ENCODE peak calls at places on chromosomes 13 and 19, in nine cellular contexts. W is IMR-90; C is fibroblast of pulmonary artery; E is activated T-cell treated with anti-CD3 and anti-CD28 coated beads, Interleukin-2, amount 50 U/mL, for 4 hours; S is caudate nucleus; B is OCI-LY7; V is stimulated activated CD4-positive, alpha-beta T cell treated with anti-CD3 and anti-CD28 coated beads, TNF-alpha, amount 100 ng/mL, for 4 hours; J is left cardiac atrium; M is fibroblast of lung. Z is an unnamed sample.

GRCh38 chr19:34317311-34317927 is 47.6 kb upstream of the GPI start:
- DNase-seq in W (no peak), C (peak; percentile 41), E (no peak), S (peak; percentile 51), B (peak; percentile 20), V (no peak), J (no peak), M (peak; percentile 15), Z (peak; percentile 67)

GRCh38 chr13:96898212-96898611 is 96.1 kb downstream of the OXGR1 start:
- DNase-seq in W (no peak), C (peak; percentile 1), E (no peak), S (no peak), B (no peak), V (no peak), J (no peak), M (no peak), Z (no peak)

GRCh38 chr19:48568345-48568886 is 16.4 kb downstream of the SULT2B1 start:
- DNase-seq in W (peak; percentile 88), C (peak; percentile 87), E (no peak), S (peak; percentile 42), B (no peak), V (no peak), J (peak; percentile 91), M (peak; percentile 92), Z (peak; percentile 54)

GRCh38 chr19:45824041-45824471 is 8.9 kb upstream of the RSPH6A start:
- DNase-seq in W (no peak), C (no peak), E (no peak), S (peak; percentile 56), B (no peak), V (no peak), J (no peak), M (no peak), Z (peak; percentile 76)

GRCh38 chr19:58399903-58400637 is 4.6 kb downstream of the RNF225 start:
- DNase-seq in W (no peak), C (no peak), E (no peak), S (no peak), B (no peak), V (no peak), J (no peak), M (no peak), Z (no peak)

GRCh38 chr13:110887955-110888333 is 26.9 kb downstream of the ANKRD10 start:
- DNase-seq in W (no peak), C (no peak), E (no peak), S (peak; percentile 26), B (no peak), V (no peak), J (no peak), M (no peak), Z (peak; percentile 28)

GRCh38 chr19:42555801-42556200 is 27.5 kb upstream of the CEACAM1 start:
- DNase-seq in W (no peak), C (no peak), E (no peak), S (no peak), B (no peak), V (no peak), J (no peak), M (no peak), Z (no peak)

GRCh38 chr13:66933994-66934393 is 296.1 kb downstream of the PCDH9 start:
- DNase-seq in W (peak; percentile 90), C (peak; percentile 51), E (no peak), S (no peak), B (no peak), V (no peak), J (no peak), M (peak; percentile 72), Z (peak; percentile 39)

GRCh38 chr19:38213911-38214625 is 10.0 kb downstream of the DPF1 start:
- DNase-seq in W (peak; percentile 61), C (peak; percentile 29), E (peak; percentile 45), S (peak; percentile 86), B (no peak), V (no peak), J (no peak), M (peak; percentile 29), Z (peak; percentile 57)

GRCh38 chr19:35294328-35294727 is 2.4 kb downstream of the MAG start:
- DNase-seq in W (no peak), C (no peak), E (no peak), S (no peak), B (no peak), V (no peak), J (no peak), M (no peak), Z (no peak)

GRCh38 chr13:51758691-51759090 is 45.3 kb downstream of the DHRS12 start:
- DNase-seq in W (no peak), C (no peak), E (no peak), S (no peak), B (no peak), V (no peak), J (no peak), M (no peak), Z (no peak)

GRCh38 chr13:19763618-19764017 is 19.1 kb downstream of the PSPC1 start:
- DNase-seq in W (no peak), C (no peak), E (no peak), S (no peak), B (no peak), V (no peak), J (no peak), M (no peak), Z (no peak)

GRCh38 chr19:1566392-1567115 is 1.6 kb downstream of the MEX3D start:
- DNase-seq in W (peak; percentile 77), C (peak; percentile 82), E (no peak), S (peak; percentile 88), B (no peak), V (no peak), J (peak; percentile 74), M (peak; percentile 79), Z (peak; percentile 87)

GRCh38 chr19:38736036-38736412 is 8.2 kb downstream of the CAPN12 start:
- DNase-seq in W (no peak), C (no peak), E (peak; percentile 64), S (no peak), B (peak; percentile 24), V (peak; percentile 41), J (peak; percentile 59), M (no peak), Z (peak; percentile 52)

GRCh38 chr13:112349681-112350080 is 26.5 kb upstream of the SPACA7 start:
- DNase-seq in W (no peak), C (no peak), E (no peak), S (no peak), B (no peak), V (no peak), J (no peak), M (no peak), Z (no peak)

GRCh38 chr19:56837892-56838679 is 2.4 kb downstream of the PEG3 start:
- DNase-seq in W (no peak), C (peak; percentile 32), E (no peak), S (peak; percentile 82), B (no peak), V (no peak), J (peak; percentile 80), M (peak; percentile 68), Z (no peak)

GRCh38 chr19:49114630-49115363 is 627 bp downstream of the LIN7B start:
- DNase-seq in W (peak; percentile 33), C (peak; percentile 54), E (peak; percentile 52), S (peak; percentile 79), B (peak; percentile 25), V (peak; percentile 33), J (peak; percentile 81), M (peak; percentile 46), Z (peak; percentile 30)

GRCh38 chr13:24456396-24456795 is 56.2 kb downstream of the PARP4 start:
- DNase-seq in W (no peak), C (no peak), E (no peak), S (no peak), B (no peak), V (no peak), J (no peak), M (no peak), Z (no peak)

GRCh38 chr13:33543631-33544030 is 258.1 kb upstream of the STARD13 start:
- DNase-seq in W (no peak), C (peak; percentile 14), E (no peak), S (no peak), B (peak; percentile 39), V (no peak), J (no peak), M (peak; percentile 38), Z (peak; percentile 26)

GRCh38 chr19:7415163-7415856 is 66.6 kb downstream of the ARHGEF18 start:
- DNase-seq in W (peak; percentile 86), C (peak; percentile 27), E (no peak), S (no peak), B (no peak), V (no peak), J (no peak), M (peak; percentile 78), Z (peak; percentile 43)

GRCh38 chr19:8506402-8506957 is 4.0 kb upstream of the PRAM1 start:
- DNase-seq in W (no peak), C (no peak), E (no peak), S (no peak), B (no peak), V (no peak), J (no peak), M (no peak), Z (no peak)

GRCh38 chr19:20077791-20078463 is at the start of gene ZNF90:
- DNase-seq in W (peak; percentile 93), C (peak; percentile 97), E (peak; percentile 79), S (peak; percentile 98), B (peak; percentile 93), V (peak; percentile 69), J (peak; percentile 98), M (peak; percentile 97), Z (peak; percentile 93)

GRCh38 chr19:46944918-46945628 is 74.6 kb upstream of the NPAS1 start:
- DNase-seq in W (peak; percentile 70), C (peak; percentile 53), E (no peak), S (peak; percentile 76), B (no peak), V (no peak), J (peak; percentile 68), M (peak; percentile 66), Z (peak; percentile 66)

GRCh38 chr19:13001502-13002388 is 6.5 kb downstream of the NFIX start:
- DNase-seq in W (no peak), C (peak; percentile 63), E (no peak), S (peak; percentile 89), B (no peak), V (no peak), J (peak; percentile 80), M (peak; percentile 77), Z (no peak)

GRCh38 chr19:51726049-51726448 is 2.3 kb upstream of the HAS1 start:
- DNase-seq in W (peak; percentile 41), C (peak; percentile 78), E (no peak), S (no peak), B (no peak), V (no peak), J (peak; percentile 75), M (peak; percentile 73), Z (no peak)

GRCh38 chr19:46821512-46822359 is 28.9 kb downstream of the AP2S1 start:
- DNase-seq in W (no peak), C (no peak), E (peak; percentile 40), S (no peak), B (peak; percentile 57), V (no peak), J (no peak), M (no peak), Z (no peak)

GRCh38 chr19:45994456-45994988 is 745 bp upstream of the CCDC61 start:
- DNase-seq in W (no peak), C (peak; percentile 37), E (no peak), S (no peak), B (no peak), V (no peak), J (no peak), M (peak; percentile 34), Z (no peak)

GRCh38 chr13:92175330-92175729 is 776.9 kb downstream of the GPC5 start:
- DNase-seq in W (peak; percentile 62), C (peak; percentile 87), E (no peak), S (no peak), B (peak; percentile 51), V (no peak), J (peak; percentile 20), M (peak; percentile 88), Z (peak; percentile 0)

GRCh38 chr13:95267662-95268369 is 33.4 kb downstream of the ABCC4 start:
- DNase-seq in W (peak; percentile 96), C (peak; percentile 88), E (no peak), S (no peak), B (no peak), V (no peak), J (no peak), M (peak; percentile 94), Z (peak; percentile 31)